ENCODE peak calls at places on chromosome 1, in seven cellular contexts. One of them, this sample, is unnamed.

GRCh38 chr1:19054216-19054615 is 97.7 kb upstream of the IFFO2 start:
- DNase-seq in endothelial cell: no peak
- DNase-seq in nephron progenitor cell: no peak
- DNase-seq in psoas muscle: no peak
- DNase-seq in A549: no peak
- DNase-seq in B cell: no peak
- DNase-seq in AG09309: no peak
- DNase-seq in this sample: no peak

GRCh38 chr1:27099904-27100796 is 54.8 kb downstream of the SLC9A1 start:
- DNase-seq in endothelial cell: no peak
- DNase-seq in nephron progenitor cell: peak; percentile 40
- DNase-seq in psoas muscle: peak; percentile 78
- DNase-seq in A549: peak; percentile 48
- DNase-seq in B cell: no peak
- DNase-seq in AG09309: no peak
- DNase-seq in this sample: no peak

GRCh38 chr1:223772771-223773160 is 60.4 kb downstream of the CAPN2 start:
- DNase-seq in endothelial cell: no peak
- DNase-seq in nephron progenitor cell: no peak
- DNase-seq in psoas muscle: no peak
- DNase-seq in A549: no peak
- DNase-seq in B cell: no peak
- DNase-seq in AG09309: no peak
- DNase-seq in this sample: no peak

GRCh38 chr1:25082995-25083394 is 149.3 kb downstream of the SYF2 start:
- DNase-seq in endothelial cell: no peak
- DNase-seq in nephron progenitor cell: no peak
- DNase-seq in psoas muscle: no peak
- DNase-seq in A549: no peak
- DNase-seq in B cell: no peak
- DNase-seq in AG09309: no peak
- DNase-seq in this sample: no peak

GRCh38 chr1:228037401-228038386 is 30.9 kb downstream of the WNT3A start:
- DNase-seq in endothelial cell: peak; percentile 34
- DNase-seq in nephron progenitor cell: peak; percentile 54
- DNase-seq in psoas muscle: peak; percentile 46
- DNase-seq in A549: no peak
- DNase-seq in B cell: no peak
- DNase-seq in AG09309: no peak
- DNase-seq in this sample: no peak

GRCh38 chr1:231192620-231193163 is 30.8 kb downstream of the TRIM67 start:
- DNase-seq in endothelial cell: no peak
- DNase-seq in nephron progenitor cell: no peak
- DNase-seq in psoas muscle: no peak
- DNase-seq in A549: no peak
- DNase-seq in B cell: no peak
- DNase-seq in AG09309: no peak
- DNase-seq in this sample: no peak

GRCh38 chr1:15420853-15421465 is 11.3 kb downstream of the EFHD2 start:
- DNase-seq in endothelial cell: no peak
- DNase-seq in nephron progenitor cell: no peak
- DNase-seq in psoas muscle: no peak
- DNase-seq in A549: no peak
- DNase-seq in B cell: no peak
- DNase-seq in AG09309: no peak
- DNase-seq in this sample: no peak

GRCh38 chr1:3604468-3604974 is 6.8 kb downstream of the MEGF6 start:
- DNase-seq in endothelial cell: no peak
- DNase-seq in nephron progenitor cell: no peak
- DNase-seq in psoas muscle: no peak
- DNase-seq in A549: no peak
- DNase-seq in B cell: no peak
- DNase-seq in AG09309: no peak
- DNase-seq in this sample: no peak

GRCh38 chr1:44630116-44630515 is 44.2 kb downstream of the TMEM53 start:
- DNase-seq in endothelial cell: no peak
- DNase-seq in nephron progenitor cell: no peak
- DNase-seq in psoas muscle: no peak
- DNase-seq in A549: no peak
- DNase-seq in B cell: no peak
- DNase-seq in AG09309: no peak
- DNase-seq in this sample: no peak

GRCh38 chr1:228272831-228273571 is 65.2 kb downstream of the OBSCN start:
- DNase-seq in endothelial cell: no peak
- DNase-seq in nephron progenitor cell: no peak
- DNase-seq in psoas muscle: peak; percentile 80
- DNase-seq in A549: no peak
- DNase-seq in B cell: peak; percentile 34
- DNase-seq in AG09309: no peak
- DNase-seq in this sample: peak; percentile 9

GRCh38 chr1:56837244-56837926 is 17.2 kb upstream of the C8A start:
- DNase-seq in endothelial cell: no peak
- DNase-seq in nephron progenitor cell: no peak
- DNase-seq in psoas muscle: no peak
- DNase-seq in A549: no peak
- DNase-seq in B cell: no peak
- DNase-seq in AG09309: peak; percentile 20
- DNase-seq in this sample: no peak

GRCh38 chr1:8880068-8880676 is 1.7 kb upstream of the ENO1 start:
- DNase-seq in endothelial cell: no peak
- DNase-seq in nephron progenitor cell: no peak
- DNase-seq in psoas muscle: no peak
- DNase-seq in A549: peak; percentile 83
- DNase-seq in B cell: no peak
- DNase-seq in AG09309: peak; percentile 99
- DNase-seq in this sample: no peak

GRCh38 chr1:52288286-52288685 is 77.7 kb downstream of the CC2D1B start:
- DNase-seq in endothelial cell: no peak
- DNase-seq in nephron progenitor cell: no peak
- DNase-seq in psoas muscle: no peak
- DNase-seq in A549: no peak
- DNase-seq in B cell: no peak
- DNase-seq in AG09309: no peak
- DNase-seq in this sample: no peak

GRCh38 chr1:208793946-208794345 is 549.8 kb upstream of the PLXNA2 start:
- DNase-seq in endothelial cell: no peak
- DNase-seq in nephron progenitor cell: no peak
- DNase-seq in psoas muscle: no peak
- DNase-seq in A549: no peak
- DNase-seq in B cell: no peak
- DNase-seq in AG09309: no peak
- DNase-seq in this sample: no peak

GRCh38 chr1:198809247-198809646 is 170.4 kb downstream of the PTPRC start:
- DNase-seq in endothelial cell: no peak
- DNase-seq in nephron progenitor cell: no peak
- DNase-seq in psoas muscle: no peak
- DNase-seq in A549: no peak
- DNase-seq in B cell: no peak
- DNase-seq in AG09309: peak; percentile 14
- DNase-seq in this sample: no peak

GRCh38 chr1:60970081-60970509 is 112.3 kb upstream of the NFIA start:
- DNase-seq in endothelial cell: no peak
- DNase-seq in nephron progenitor cell: no peak
- DNase-seq in psoas muscle: no peak
- DNase-seq in A549: no peak
- DNase-seq in B cell: no peak
- DNase-seq in AG09309: peak; percentile 17
- DNase-seq in this sample: no peak

GRCh38 chr1:207825296-207825695 is 73.4 kb downstream of the CD46 start:
- DNase-seq in endothelial cell: no peak
- DNase-seq in nephron progenitor cell: no peak
- DNase-seq in psoas muscle: peak; percentile 32
- DNase-seq in A549: no peak
- DNase-seq in B cell: no peak
- DNase-seq in AG09309: no peak
- DNase-seq in this sample: no peak

GRCh38 chr1:85572574-85572973 is 8.0 kb upstream of the CCN1 start:
- DNase-seq in endothelial cell: no peak
- DNase-seq in nephron progenitor cell: no peak
- DNase-seq in psoas muscle: no peak
- DNase-seq in A549: no peak
- DNase-seq in B cell: no peak
- DNase-seq in AG09309: no peak
- DNase-seq in this sample: no peak

GRCh38 chr1:84415386-84415785 is 17.1 kb downstream of the DNASE2B start:
- DNase-seq in endothelial cell: no peak
- DNase-seq in nephron progenitor cell: no peak
- DNase-seq in psoas muscle: no peak
- DNase-seq in A549: no peak
- DNase-seq in B cell: no peak
- DNase-seq in AG09309: no peak
- DNase-seq in this sample: no peak

GRCh38 chr1:99784809-99785255 is 18.4 kb upstream of the FRRS1 start:
- DNase-seq in endothelial cell: no peak
- DNase-seq in nephron progenitor cell: no peak
- DNase-seq in psoas muscle: no peak
- DNase-seq in A549: no peak
- DNase-seq in B cell: no peak
- DNase-seq in AG09309: no peak
- DNase-seq in this sample: no peak

GRCh38 chr1:116679828-116680628 is 12.5 kb upstream of the IGSF3 start:
- DNase-seq in endothelial cell: no peak
- DNase-seq in nephron progenitor cell: no peak
- DNase-seq in psoas muscle: no peak
- DNase-seq in A549: no peak
- DNase-seq in B cell: no peak
- DNase-seq in AG09309: no peak
- DNase-seq in this sample: no peak

GRCh38 chr1:245234217-245235120 is 79.7 kb downstream of the KIF26B start:
- DNase-seq in endothelial cell: no peak
- DNase-seq in nephron progenitor cell: peak; percentile 43
- DNase-seq in psoas muscle: no peak
- DNase-seq in A549: no peak
- DNase-seq in B cell: no peak
- DNase-seq in AG09309: no peak
- DNase-seq in this sample: no peak

GRCh38 chr1:160096491-160097116 is 1.8 kb downstream of the IGSF8 start:
- DNase-seq in endothelial cell: no peak
- DNase-seq in nephron progenitor cell: no peak
- DNase-seq in psoas muscle: peak; percentile 74
- DNase-seq in A549: no peak
- DNase-seq in B cell: no peak
- DNase-seq in AG09309: no peak
- DNase-seq in this sample: no peak

GRCh38 chr1:160093624-160094290 is 4.7 kb downstream of the IGSF8 start:
- DNase-seq in endothelial cell: no peak
- DNase-seq in nephron progenitor cell: no peak
- DNase-seq in psoas muscle: no peak
- DNase-seq in A549: no peak
- DNase-seq in B cell: no peak
- DNase-seq in AG09309: no peak
- DNase-seq in this sample: no peak

GRCh38 chr1:160094291-160094625 is 4.2 kb downstream of the IGSF8 start:
- DNase-seq in endothelial cell: no peak
- DNase-seq in nephron progenitor cell: no peak
- DNase-seq in psoas muscle: no peak
- DNase-seq in A549: no peak
- DNase-seq in B cell: no peak
- DNase-seq in AG09309: no peak
- DNase-seq in this sample: no peak

GRCh38 chr1:160094806-160095205 is 3.6 kb downstream of the IGSF8 start:
- DNase-seq in endothelial cell: no peak
- DNase-seq in nephron progenitor cell: no peak
- DNase-seq in psoas muscle: no peak
- DNase-seq in A549: no peak
- DNase-seq in B cell: no peak
- DNase-seq in AG09309: no peak
- DNase-seq in this sample: no peak

GRCh38 chr1:160095382-160096105 is 2.9 kb downstream of the IGSF8 start:
- DNase-seq in endothelial cell: no peak
- DNase-seq in nephron progenitor cell: no peak
- DNase-seq in psoas muscle: no peak
- DNase-seq in A549: no peak
- DNase-seq in B cell: no peak
- DNase-seq in AG09309: no peak
- DNase-seq in this sample: no peak
- TF ChIP-seq CTCF in endothelial cell: no peak
- TF ChIP-seq CTCF in nephron progenitor cell: no peak
- TF ChIP-seq CTCF in psoas muscle: no peak
- TF ChIP-seq CTCF in A549: no peak
- TF ChIP-seq CTCF in B cell: no peak
- TF ChIP-seq CTCF in AG09309: no peak
- TF ChIP-seq CTCF in this sample: no peak

GRCh38 chr1:23216771-23217420 is 406 bp downstream of the HTR1D start:
- DNase-seq in endothelial cell: peak; percentile 62
- DNase-seq in nephron progenitor cell: peak; percentile 73
- DNase-seq in psoas muscle: no peak
- DNase-seq in A549: no peak
- DNase-seq in B cell: no peak
- DNase-seq in AG09309: no peak
- DNase-seq in this sample: no peak
- TF ChIP-seq CTCF in endothelial cell: peak; percentile 95
- TF ChIP-seq CTCF in nephron progenitor cell: peak; percentile 68
- TF ChIP-seq CTCF in psoas muscle: peak; percentile 53
- TF ChIP-seq CTCF in A549: peak; percentile 80
- TF ChIP-seq CTCF in B cell: peak; percentile 77
- TF ChIP-seq CTCF in AG09309: peak; percentile 27
- TF ChIP-seq CTCF in this sample: no peak

GRCh38 chr1:203306089-203306969 is 1.0 kb downstream of the BTG2 start:
- DNase-seq in endothelial cell: no peak
- DNase-seq in nephron progenitor cell: peak; percentile 30
- DNase-seq in psoas muscle: peak; percentile 94
- DNase-seq in A549: peak; percentile 43
- DNase-seq in B cell: peak; percentile 67
- DNase-seq in AG09309: peak; percentile 47
- DNase-seq in this sample: no peak
- TF ChIP-seq CTCF in endothelial cell: no peak
- TF ChIP-seq CTCF in nephron progenitor cell: no peak
- TF ChIP-seq CTCF in psoas muscle: no peak
- TF ChIP-seq CTCF in A549: peak; percentile 29
- TF ChIP-seq CTCF in B cell: no peak
- TF ChIP-seq CTCF in AG09309: no peak
- TF ChIP-seq CTCF in this sample: no peak

DNA sequence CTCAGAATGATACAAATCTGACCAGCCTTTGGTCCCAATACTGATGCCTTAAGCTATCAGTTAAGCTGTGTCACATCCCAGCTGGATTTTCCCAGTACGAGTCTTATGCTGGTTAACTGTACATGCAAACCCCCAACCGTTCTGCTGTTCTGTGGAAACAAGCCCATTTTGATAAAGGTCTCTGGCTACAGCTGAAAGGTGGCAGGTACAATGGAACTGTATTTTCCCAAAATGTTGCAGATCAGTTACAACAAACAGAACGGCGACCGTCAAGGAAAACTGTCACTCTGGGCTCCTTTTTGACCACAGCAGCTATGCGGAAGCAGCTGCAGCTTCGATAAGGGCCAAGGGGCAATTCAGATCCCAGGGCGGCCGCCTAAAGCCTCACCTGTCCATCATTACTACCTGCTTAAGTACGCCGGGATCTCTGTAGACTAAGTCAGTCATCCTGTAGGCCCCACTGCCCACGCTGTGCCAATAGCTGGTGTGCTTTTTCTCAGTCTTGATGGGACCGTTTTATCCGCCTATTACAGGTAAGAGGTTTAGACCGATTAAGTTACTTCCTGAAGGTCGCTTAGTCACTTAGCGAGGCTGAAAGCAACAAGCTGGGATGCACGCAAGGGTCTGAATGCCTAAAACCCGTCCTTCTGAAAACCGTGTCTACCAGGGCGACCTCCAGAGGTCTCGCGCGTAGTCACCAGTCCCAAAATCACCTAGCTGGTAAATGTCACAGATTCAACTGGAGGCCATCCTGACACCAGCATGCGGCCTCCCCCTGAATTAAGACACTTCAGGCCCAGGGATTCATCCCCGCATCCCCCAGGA is 11.1 kb upstream of the RAB42 start:
- DNase-seq in endothelial cell: no peak
- DNase-seq in nephron progenitor cell: peak; percentile 19
- DNase-seq in psoas muscle: no peak
- DNase-seq in A549: no peak
- DNase-seq in B cell: peak; percentile 57
- DNase-seq in AG09309: no peak
- DNase-seq in this sample: no peak
- TF ChIP-seq CTCF in endothelial cell: no peak
- TF ChIP-seq CTCF in nephron progenitor cell: no peak
- TF ChIP-seq CTCF in psoas muscle: no peak
- TF ChIP-seq CTCF in A549: no peak
- TF ChIP-seq CTCF in B cell: peak; percentile 39
- TF ChIP-seq CTCF in AG09309: peak; percentile 17
- TF ChIP-seq CTCF in this sample: no peak